ENCODE peak calls at places on chromosomes 12 and 14, in ten cellular contexts. R is Caco-2; F is mucosa of descending colon; S is AG09309; P is right atrium auricular region; M is upper lobe of right lung; O is pancreas; A is HL-60; L is CD4-positive, alpha-beta memory T cell; V is adipocyte. H is an unnamed sample.
A peak's percentile ranks its signal among the peaks of the same experiment; 100 is the strongest.

GRCh38 chr12:107663277-107663676 is 22.3 kb upstream of the PWP1 start:
- DNase-seq in A (no peak), F (no peak), R (no peak), L (no peak), M (no peak), O (no peak), S (no peak), P (no peak), V (no peak), H (peak; percentile 31)

GRCh38 chr12:69136931-69137613 is 102.3 kb upstream of the CPSF6 start:
- DNase-seq in V (no peak), P (no peak), F (no peak), O (no peak), L (no peak), M (no peak), A (no peak), R (no peak), S (no peak), H (no peak)

GRCh38 chr14:41521891-41522290 is 84.8 kb upstream of the LRFN5 start:
- DNase-seq in M (no peak), S (no peak), O (no peak), R (no peak), A (no peak), L (no peak), P (no peak), F (no peak), V (no peak), H (no peak)

GRCh38 chr12:93804392-93805179 is 127.4 kb downstream of the CRADD start:
- DNase-seq in A (no peak), O (no peak), R (no peak), L (no peak), S (no peak), V (no peak), P (no peak), F (no peak), M (no peak), H (no peak)

GRCh38 chr14:34971381-34971780 is 11.4 kb upstream of the SRP54 start:
- DNase-seq in P (no peak), V (peak; percentile 17), S (no peak), F (no peak), M (no peak), A (no peak), L (no peak), R (no peak), O (no peak), H (no peak)

GRCh38 chr12:24991209-24992049 is 42.5 kb upstream of the BCAT1 start:
- DNase-seq in R (peak; percentile 69), S (peak; percentile 16), P (no peak), A (peak; percentile 36), F (no peak), M (no peak), V (peak; percentile 87), L (peak; percentile 71), O (no peak), H (peak; percentile 73)

GRCh38 chr12:3753549-3754284 is 808 bp upstream of the CRACR2A start:
- DNase-seq in P (no peak), A (peak; percentile 83), F (no peak), R (no peak), L (no peak), O (no peak), V (no peak), S (no peak), M (no peak), H (no peak)

GRCh38 chr12:59084758-59085383 is 164.6 kb upstream of the LRIG3 start:
- DNase-seq in O (peak; percentile 21), S (peak; percentile 44), M (no peak), P (no peak), V (peak; percentile 73), L (no peak), F (no peak), R (no peak), A (no peak), H (no peak)

GRCh38 chr14:92503756-92504491 is 9.7 kb upstream of the RIN3 start:
- DNase-seq in O (no peak), P (no peak), A (no peak), F (no peak), S (no peak), M (no peak), R (peak; percentile 76), L (no peak), V (peak; percentile 51), H (no peak)

GRCh38 chr12:69157023-69157655 is 82.2 kb upstream of the CPSF6 start:
- DNase-seq in O (peak; percentile 89), L (peak; percentile 83), M (peak; percentile 94), S (peak; percentile 42), R (peak; percentile 83), A (peak; percentile 93), V (peak; percentile 92), P (peak; percentile 79), F (peak; percentile 90), H (peak; percentile 85)

GRCh38 chr12:68074294-68075027 is 85.1 kb downstream of the IFNG start:
- DNase-seq in P (no peak), L (no peak), O (no peak), R (no peak), A (no peak), F (no peak), V (no peak), M (no peak), S (no peak), H (no peak)
- H3K4me3 ChIP-seq in P (no peak overlapping the region), L (no peak overlapping the region), O (no peak overlapping the region), R (no peak overlapping the region), A (no peak overlapping the region), F (no peak overlapping the region), V (no peak overlapping the region), M (no peak overlapping the region), S (no peak overlapping the region), H (no peak overlapping the region)

GRCh38 chr12:26286186-26286585 is 90.8 kb downstream of the SSPN start:
- DNase-seq in S (no peak), V (no peak), M (no peak), O (no peak), P (no peak), F (no peak), R (no peak), L (no peak), A (no peak), H (no peak)

GRCh38 chr12:26290560-26290959 is 95.2 kb downstream of the SSPN start:
- DNase-seq in O (no peak), M (no peak), L (no peak), S (no peak), F (no peak), A (no peak), V (no peak), R (no peak), P (no peak), H (no peak)

GRCh38 chr12:26285401-26285800 is 90.0 kb downstream of the SSPN start:
- DNase-seq in P (no peak), O (no peak), R (no peak), L (no peak), S (no peak), V (no peak), A (no peak), F (no peak), M (no peak), H (no peak)

GRCh38 chr12:26283617-26284016 is 88.2 kb downstream of the SSPN start:
- DNase-seq in O (no peak), F (no peak), M (no peak), R (no peak), S (no peak), V (no peak), L (no peak), A (no peak), P (no peak), H (no peak)

DNA sequence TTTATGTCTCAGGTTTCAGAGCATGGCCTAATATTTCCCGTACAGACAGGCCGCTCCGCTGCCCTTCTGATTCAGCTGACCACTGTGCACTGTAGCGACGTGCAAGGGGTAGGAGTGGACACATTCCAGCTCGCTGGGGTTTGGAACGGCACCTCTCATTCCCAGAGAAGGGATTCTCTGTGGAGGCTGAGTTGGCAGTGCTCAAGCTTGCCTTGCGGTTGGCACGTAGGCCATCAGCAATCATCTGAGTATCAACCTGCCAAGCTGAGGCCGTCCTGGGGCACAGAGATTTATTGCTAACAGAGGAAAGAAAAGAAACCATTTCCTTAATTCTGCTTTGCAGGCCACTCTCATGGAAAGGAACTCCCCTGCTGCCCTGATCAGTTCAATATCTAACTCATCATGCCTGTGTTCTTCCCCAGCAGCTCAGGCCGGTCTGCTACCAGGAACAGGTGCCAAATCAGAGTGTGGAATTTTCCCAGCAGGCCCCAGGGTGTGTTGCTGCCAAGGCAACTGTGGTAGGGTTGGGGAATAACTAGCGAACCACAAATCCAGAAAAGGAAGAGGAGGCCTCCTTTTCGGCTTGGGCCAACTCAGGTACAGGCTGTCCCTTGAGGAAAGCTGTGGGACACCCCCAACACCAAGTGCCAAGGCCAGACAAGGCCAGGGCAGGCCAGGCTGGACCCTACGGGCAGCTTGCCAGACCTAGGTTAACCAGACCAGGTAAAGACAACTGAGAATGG is 92.5 kb downstream of the SSPN start:
- DNase-seq in L (no peak), S (peak; percentile 64), M (no peak), P (no peak), R (no peak), O (peak; percentile 69), F (no peak), V (no peak), A (no peak), H (no peak)
- H3K4me3 ChIP-seq in L (no peak overlapping the region), S (no peak overlapping the region), M (no peak overlapping the region), P (no peak overlapping the region), R (no peak overlapping the region), O (no peak overlapping the region), F (no peak overlapping the region), V (no peak overlapping the region), A (no peak overlapping the region), H (no peak overlapping the region)

GRCh38 chr12:26740991-26741390 is 92.0 kb downstream of the ITPR2 start:
- DNase-seq in M (no peak), P (no peak), V (no peak), R (no peak), F (no peak), L (no peak), S (no peak), O (no peak), A (no peak), H (no peak)
- H3K4me3 ChIP-seq in M (no peak overlapping the region), P (no peak overlapping the region), V (no peak overlapping the region), R (no peak overlapping the region), F (no peak overlapping the region), L (no peak overlapping the region), S (no peak overlapping the region), O (no peak overlapping the region), A (no peak overlapping the region), H (no peak overlapping the region)

GRCh38 chr12:51974646-51975045 is 23.1 kb downstream of the ACVR1B start:
- DNase-seq in F (no peak), S (no peak), V (no peak), O (no peak), P (no peak), A (no peak), L (no peak), R (no peak), M (no peak), H (peak; percentile 35)

GRCh38 chr12:51975196-51975595 is 23.7 kb downstream of the ACVR1B start:
- DNase-seq in P (no peak), F (no peak), R (no peak), L (no peak), A (no peak), V (no peak), S (no peak), O (no peak), M (no peak), H (no peak)

GRCh38 chr12:51972849-51973273 is 21.4 kb downstream of the ACVR1B start:
- DNase-seq in L (peak; percentile 52), P (peak; percentile 75), F (peak; percentile 69), S (peak; percentile 60), M (peak; percentile 87), O (no peak), R (no peak), A (peak; percentile 96), V (peak; percentile 53), H (peak; percentile 82)

GRCh38 chr12:51972424-51972812 is 20.9 kb downstream of the ACVR1B start:
- DNase-seq in F (no peak), A (peak; percentile 77), V (no peak), L (no peak), O (no peak), M (no peak), S (no peak), R (no peak), P (no peak), H (no peak)

GRCh38 chr12:51973560-51973959 is 22.1 kb downstream of the ACVR1B start:
- DNase-seq in R (no peak), A (no peak), V (peak; percentile 69), S (peak; percentile 39), F (no peak), O (no peak), P (no peak), M (no peak), L (no peak), H (no peak)
- H3K4me3 ChIP-seq in R (no peak overlapping the region), A (no peak overlapping the region), V (peak overlapping the region; percentile 75), S (no peak overlapping the region), F (no peak overlapping the region), O (no peak overlapping the region), P (no peak overlapping the region), M (no peak overlapping the region), L (no peak overlapping the region), H (no peak overlapping the region)